ENCODE peak calls at places on chromosomes 16 and 17, in five cellular contexts. One of them, this sample, is unnamed.

GRCh38 chr17:80953471-80954315 is 37.9 kb upstream of the CHMP6 start:
- DNase-seq in neuronal stem cell: no peak
- DNase-seq in H9: no peak
- DNase-seq in trophoblast cell: no peak
- DNase-seq in H1: no peak
- DNase-seq in this sample: no peak

GRCh38 chr17:62178579-62178978 is 113.5 kb upstream of the MED13 start:
- DNase-seq in neuronal stem cell: no peak
- DNase-seq in H9: no peak
- DNase-seq in trophoblast cell: peak
- DNase-seq in H1: no peak
- DNase-seq in this sample: peak

GRCh38 chr17:72725432-72726068 is 366.9 kb downstream of the SLC39A11 start:
- DNase-seq in neuronal stem cell: peak
- DNase-seq in H9: peak
- DNase-seq in trophoblast cell: peak
- DNase-seq in H1: peak
- DNase-seq in this sample: peak

GRCh38 chr16:70430667-70431536 is 8.0 kb downstream of the ST3GAL2 start:
- DNase-seq in neuronal stem cell: no peak
- DNase-seq in H9: peak
- DNase-seq in trophoblast cell: peak
- DNase-seq in H1: no peak
- DNase-seq in this sample: peak

GRCh38 chr17:10836966-10837599 is 804 bp downstream of the PIRT start:
- DNase-seq in neuronal stem cell: no peak
- DNase-seq in H9: no peak
- DNase-seq in trophoblast cell: no peak
- DNase-seq in H1: no peak
- DNase-seq in this sample: no peak

GRCh38 chr17:27608330-27609230 is 22.4 kb upstream of the LGALS9 start:
- DNase-seq in neuronal stem cell: no peak
- DNase-seq in H9: no peak
- DNase-seq in trophoblast cell: no peak
- DNase-seq in H1: no peak
- DNase-seq in this sample: peak

GRCh38 chr16:80577485-80578280 is 36.9 kb downstream of the DYNLRB2 start:
- DNase-seq in neuronal stem cell: no peak
- DNase-seq in H9: no peak
- DNase-seq in trophoblast cell: no peak
- DNase-seq in H1: no peak
- DNase-seq in this sample: no peak

GRCh38 chr16:15942901-15943690 is 6.3 kb upstream of the ABCC1 start:
- DNase-seq in neuronal stem cell: no peak
- DNase-seq in H9: no peak
- DNase-seq in trophoblast cell: no peak
- DNase-seq in H1: no peak
- DNase-seq in this sample: no peak

GRCh38 chr17:63445571-63446217 is 412 bp downstream of the CYB561 start:
- DNase-seq in neuronal stem cell: no peak
- DNase-seq in H9: peak
- DNase-seq in trophoblast cell: peak
- DNase-seq in H1: peak
- DNase-seq in this sample: peak

GRCh38 chr17:63433746-63434591 is 12.1 kb downstream of the CYB561 start:
- DNase-seq in neuronal stem cell: no peak
- DNase-seq in H9: no peak
- DNase-seq in trophoblast cell: no peak
- DNase-seq in H1: no peak
- DNase-seq in this sample: peak

GRCh38 chr17:82685291-82685690 is 13.2 kb downstream of the RAB40B start:
- DNase-seq in neuronal stem cell: no peak
- DNase-seq in H9: no peak
- DNase-seq in trophoblast cell: no peak
- DNase-seq in H1: no peak
- DNase-seq in this sample: no peak

GRCh38 chr17:7295230-7296180 is 1.1 kb upstream of the YBX2 start:
- DNase-seq in neuronal stem cell: no peak
- DNase-seq in H9: no peak
- DNase-seq in trophoblast cell: peak
- DNase-seq in H1: no peak
- DNase-seq in this sample: no peak

GRCh38 chr16:81523387-81524115 is 78.9 kb downstream of the CMIP start:
- DNase-seq in neuronal stem cell: no peak
- DNase-seq in H9: no peak
- DNase-seq in trophoblast cell: peak
- DNase-seq in H1: no peak
- DNase-seq in this sample: no peak

GRCh38 chr16:70349783-70350182 is 3.1 kb downstream of the DDX19A start:
- DNase-seq in neuronal stem cell: no peak
- DNase-seq in H9: no peak
- DNase-seq in trophoblast cell: no peak
- DNase-seq in H1: no peak
- DNase-seq in this sample: no peak

GRCh38 chr17:81267390-81268067 is 27.6 kb downstream of the SLC38A10 start:
- DNase-seq in neuronal stem cell: no peak
- DNase-seq in H9: no peak
- DNase-seq in trophoblast cell: no peak
- DNase-seq in H1: no peak
- DNase-seq in this sample: peak

GRCh38 chr17:57085448-57086068 is 512 bp downstream of the AKAP1 start:
- DNase-seq in neuronal stem cell: peak
- DNase-seq in H9: peak
- DNase-seq in trophoblast cell: peak
- DNase-seq in H1: peak
- DNase-seq in this sample: peak

GRCh38 chr16:89489731-89490385 is 503 bp downstream of the ANKRD11 start:
- DNase-seq in neuronal stem cell: no peak
- DNase-seq in H9: no peak
- DNase-seq in trophoblast cell: no peak
- DNase-seq in H1: no peak
- DNase-seq in this sample: no peak

GRCh38 chr17:28328325-28328724 is 6.9 kb downstream of the IFT20 start:
- DNase-seq in neuronal stem cell: no peak
- DNase-seq in H9: peak
- DNase-seq in trophoblast cell: no peak
- DNase-seq in H1: no peak
- DNase-seq in this sample: peak

GRCh38 chr17:81870155-81870977 is 771 bp downstream of the ARHGDIA start:
- DNase-seq in neuronal stem cell: no peak
- DNase-seq in H9: peak
- DNase-seq in trophoblast cell: no peak
- DNase-seq in H1: peak
- DNase-seq in this sample: peak

GRCh38 chr16:50386819-50387218 is 18.0 kb upstream of the BRD7 start:
- DNase-seq in neuronal stem cell: no peak
- DNase-seq in H9: no peak
- DNase-seq in trophoblast cell: no peak
- DNase-seq in H1: no peak
- DNase-seq in this sample: no peak

GRCh38 chr17:74147436-74147835 is 56.0 kb upstream of the RPL38 start:
- DNase-seq in neuronal stem cell: no peak
- DNase-seq in H9: peak
- DNase-seq in trophoblast cell: no peak
- DNase-seq in H1: no peak
- DNase-seq in this sample: no peak

GRCh38 chr17:11899494-11899893 is 97.8 kb downstream of the ZNF18 start:
- DNase-seq in neuronal stem cell: peak
- DNase-seq in H9: no peak
- DNase-seq in trophoblast cell: no peak
- DNase-seq in H1: no peak
- DNase-seq in this sample: no peak

GRCh38 chr17:35372846-35373531 is 432 bp downstream of the SLFN11 start:
- DNase-seq in neuronal stem cell: no peak
- DNase-seq in H9: peak
- DNase-seq in trophoblast cell: peak
- DNase-seq in H1: no peak
- DNase-seq in this sample: no peak

GRCh38 chr16:3249451-3249850 is 7.0 kb downstream of the MEFV start:
- DNase-seq in neuronal stem cell: no peak
- DNase-seq in H9: no peak
- DNase-seq in trophoblast cell: no peak
- DNase-seq in H1: no peak
- DNase-seq in this sample: no peak

GRCh38 chr16:50340578-50340977 is 28.2 kb downstream of the BRD7 start:
- DNase-seq in neuronal stem cell: no peak
- DNase-seq in H9: no peak
- DNase-seq in trophoblast cell: no peak
- DNase-seq in H1: no peak
- DNase-seq in this sample: no peak

GRCh38 chr17:333626-334396 is 18.8 kb downstream of the RPH3AL start:
- DNase-seq in neuronal stem cell: no peak
- DNase-seq in H9: peak
- DNase-seq in trophoblast cell: no peak
- DNase-seq in H1: peak
- DNase-seq in this sample: peak

GRCh38 chr16:82070656-82071369 is 35.8 kb downstream of the HSD17B2 start:
- DNase-seq in neuronal stem cell: no peak
- DNase-seq in H9: no peak
- DNase-seq in trophoblast cell: no peak
- DNase-seq in H1: no peak
- DNase-seq in this sample: peak

GRCh38 chr16:23333962-23334361 is 31.9 kb downstream of the SCNN1B start:
- DNase-seq in neuronal stem cell: no peak
- DNase-seq in H9: no peak
- DNase-seq in trophoblast cell: no peak
- DNase-seq in H1: no peak
- DNase-seq in this sample: no peak
- H2BK12ac ChIP-seq in neuronal stem cell: no peak
- H2BK12ac ChIP-seq in H9: no peak
- H2BK12ac ChIP-seq in trophoblast cell: no peak
- H2BK12ac ChIP-seq in H1: no peak
- H2BK12ac ChIP-seq in this sample: no peak

DNA sequence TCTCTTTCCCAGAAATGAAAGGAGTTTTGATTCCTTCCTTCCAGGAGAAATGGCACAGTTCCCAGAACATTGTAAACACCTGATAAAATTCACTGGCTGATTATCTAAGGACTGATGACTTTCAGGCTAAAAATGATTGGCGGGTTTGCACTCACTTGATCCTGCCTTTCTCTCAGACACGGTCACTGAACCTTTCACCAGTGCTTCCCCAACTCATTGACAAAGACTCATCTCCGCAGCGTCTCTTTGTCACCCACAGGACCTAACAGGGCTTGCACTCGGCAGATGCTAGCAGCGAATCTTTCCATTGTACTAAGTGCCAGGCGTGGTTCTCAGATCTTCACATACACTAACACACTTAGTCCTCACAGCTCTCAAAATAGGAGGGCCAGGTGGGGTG is 7.3 kb upstream of the DHRS7C start:
- DNase-seq in neuronal stem cell: no peak
- DNase-seq in H9: no peak
- DNase-seq in trophoblast cell: no peak
- DNase-seq in H1: no peak
- DNase-seq in this sample: no peak
- H2BK12ac ChIP-seq in neuronal stem cell: no peak
- H2BK12ac ChIP-seq in H9: no peak
- H2BK12ac ChIP-seq in trophoblast cell: no peak
- H2BK12ac ChIP-seq in H1: no peak
- H2BK12ac ChIP-seq in this sample: no peak

DNA sequence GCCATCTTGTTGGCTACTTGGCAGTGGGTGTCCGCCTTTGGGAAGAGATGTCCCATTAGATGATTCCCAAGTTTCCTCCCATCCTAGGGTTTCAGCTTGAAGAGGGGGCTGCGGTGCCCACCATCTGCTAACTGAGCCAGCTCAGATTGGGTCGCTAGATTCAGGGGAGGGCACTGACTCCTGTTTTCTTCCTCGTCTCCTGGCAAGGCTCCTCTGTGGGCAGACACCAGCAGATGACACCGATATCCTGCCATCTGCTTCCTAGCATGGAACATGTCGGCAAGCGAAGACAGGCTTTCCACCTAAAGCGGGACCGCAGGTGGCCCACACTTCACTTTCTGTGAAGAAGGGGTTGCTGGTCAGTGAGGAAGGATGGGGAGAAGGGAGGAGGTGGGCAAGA is 27.3 kb downstream of the C17orf75 start:
- DNase-seq in neuronal stem cell: no peak
- DNase-seq in H9: no peak
- DNase-seq in trophoblast cell: no peak
- DNase-seq in H1: no peak
- DNase-seq in this sample: no peak
- H2BK12ac ChIP-seq in neuronal stem cell: no peak
- H2BK12ac ChIP-seq in H9: no peak
- H2BK12ac ChIP-seq in trophoblast cell: no peak
- H2BK12ac ChIP-seq in H1: peak
- H2BK12ac ChIP-seq in this sample: no peak

GRCh38 chr17:76415786-76416185 is 31.4 kb downstream of the SPHK1 start:
- DNase-seq in neuronal stem cell: no peak
- DNase-seq in H9: no peak
- DNase-seq in trophoblast cell: no peak
- DNase-seq in H1: no peak
- DNase-seq in this sample: no peak

GRCh38 chr17:76417499-76418143 is 33.2 kb downstream of the SPHK1 start:
- DNase-seq in neuronal stem cell: no peak
- DNase-seq in H9: peak
- DNase-seq in trophoblast cell: no peak
- DNase-seq in H1: no peak
- DNase-seq in this sample: no peak

GRCh38 chr17:76416447-76416846 is 32.0 kb downstream of the SPHK1 start:
- DNase-seq in neuronal stem cell: no peak
- DNase-seq in H9: no peak
- DNase-seq in trophoblast cell: no peak
- DNase-seq in H1: no peak
- DNase-seq in this sample: no peak

GRCh38 chr17:76416899-76417298 is 32.5 kb downstream of the SPHK1 start:
- DNase-seq in neuronal stem cell: no peak
- DNase-seq in H9: no peak
- DNase-seq in trophoblast cell: no peak
- DNase-seq in H1: no peak
- DNase-seq in this sample: no peak

DNA sequence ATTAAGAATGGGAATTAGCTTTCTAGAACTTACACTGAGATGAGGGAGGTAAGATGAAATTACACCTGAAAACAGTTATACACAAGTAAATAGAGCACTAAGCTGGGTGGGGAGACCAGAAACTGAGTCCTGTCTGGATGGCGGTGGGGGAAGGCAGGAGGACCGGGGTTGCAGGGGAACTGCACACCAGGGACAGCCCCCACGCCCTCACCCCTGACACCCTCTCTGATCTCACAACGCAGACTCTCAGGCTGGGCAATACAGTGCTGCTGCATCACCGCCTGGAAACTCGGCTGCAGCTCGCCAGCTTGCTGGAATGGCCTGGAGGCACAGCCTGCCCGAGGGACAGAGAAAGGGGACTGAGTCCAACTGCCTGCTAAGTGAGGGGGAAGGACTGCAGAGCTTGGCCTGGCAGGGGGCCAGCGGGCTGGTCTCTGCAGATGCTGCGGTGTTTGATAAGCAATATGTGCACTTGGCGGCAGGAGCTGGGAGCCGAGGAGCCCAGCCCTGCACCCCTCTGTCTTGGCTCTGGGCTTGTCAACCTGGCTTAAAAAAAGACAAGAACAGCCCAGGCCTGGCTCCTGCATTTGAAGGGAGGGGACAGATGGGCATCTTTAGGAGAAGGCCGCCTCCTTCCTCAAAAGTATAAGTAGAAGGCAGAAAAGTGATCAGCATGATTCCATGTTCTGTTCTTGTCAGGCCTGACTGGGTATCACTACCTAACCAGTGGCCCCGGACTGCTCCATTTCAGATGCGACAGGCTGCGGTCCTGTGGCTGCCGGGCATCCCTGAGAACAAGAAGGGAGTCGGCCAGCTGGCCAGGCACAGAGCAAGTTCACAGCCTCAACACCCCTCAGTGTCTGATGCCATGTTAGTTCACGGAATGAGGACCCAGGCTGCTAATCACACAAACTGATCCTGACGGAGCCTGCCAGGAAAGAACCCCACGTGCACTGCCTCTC is 30.2 kb downstream of the SPHK1 start:
- DNase-seq in neuronal stem cell: no peak
- DNase-seq in H9: no peak
- DNase-seq in trophoblast cell: no peak
- DNase-seq in H1: no peak
- DNase-seq in this sample: peak
- H2BK12ac ChIP-seq in neuronal stem cell: peak
- H2BK12ac ChIP-seq in H9: no peak
- H2BK12ac ChIP-seq in trophoblast cell: no peak
- H2BK12ac ChIP-seq in H1: no peak
- H2BK12ac ChIP-seq in this sample: no peak